ENCODE peak calls at places on chromosomes 11 and 22, in nine cellular contexts. D is A549, J is ovary, Y is stomach, I is esophagus muscularis mucosa, G is K562, Z is SK-N-SH, C is upper lobe of left lung, A is tibial nerve. P is an unnamed sample.

GRCh38 chr11:127052420-127052819 is 51.9 kb upstream of the KIRREL3 start:
- DNase-seq in D (peak; percentile 11), J (no peak), Y (no peak), I (no peak), G (no peak), Z (no peak), C (no peak), A (no peak), P (no peak)

GRCh38 chr11:27722117-27722844 is 22.0 kb upstream of the BDNF start:
- DNase-seq in D (no peak), J (no peak), Y (no peak), I (no peak), G (no peak), Z (peak; percentile 64), C (peak; percentile 81), A (no peak), P (no peak)

GRCh38 chr11:129190087-129190486 is 2.0 kb downstream of the ARHGAP32 start:
- DNase-seq in D (peak; percentile 60), J (no peak), Y (peak; percentile 29), I (no peak), G (no peak), Z (peak; percentile 26), C (no peak), A (no peak), P (no peak)

GRCh38 chr11:27701262-27702105 is 1.2 kb upstream of the BDNF start:
- DNase-seq in D (peak; percentile 59), J (no peak), Y (no peak), I (no peak), G (peak; percentile 17), Z (peak; percentile 38), C (peak; percentile 22), A (no peak), P (no peak)

GRCh38 chr22:31977939-31978338 is 33.6 kb downstream of the YWHAH start:
- DNase-seq in D (no peak), J (no peak), Y (no peak), I (no peak), G (no peak), Z (no peak), C (no peak), A (no peak), P (no peak)

GRCh38 chr11:9459573-9460321 is 1.1 kb upstream of the ZNF143 start:
- DNase-seq in D (peak; percentile 66), J (no peak), Y (no peak), I (no peak), G (no peak), Z (peak; percentile 29), C (peak; percentile 82), A (no peak), P (no peak)

GRCh38 chr11:73344191-73344607 is 32.0 kb upstream of the RELT start:
- DNase-seq in D (no peak), J (no peak), Y (no peak), I (no peak), G (no peak), Z (peak; percentile 81), C (no peak), A (no peak), P (peak; percentile 83)

GRCh38 chr22:24284747-24285203 is 14.1 kb downstream of the SPECC1L start:
- DNase-seq in D (no peak), J (no peak), Y (no peak), I (no peak), G (peak; percentile 58), Z (no peak), C (no peak), A (no peak), P (no peak)

GRCh38 chr22:47498969-47499368 is 736.5 kb downstream of the TBC1D22A start:
- DNase-seq in D (no peak), J (no peak), Y (no peak), I (peak; percentile 57), G (no peak), Z (no peak), C (no peak), A (no peak), P (no peak)

GRCh38 chr11:117837791-117838190 is 13.2 kb upstream of the FXYD2 start:
- DNase-seq in D (no peak), J (peak; percentile 10), Y (no peak), I (no peak), G (no peak), Z (no peak), C (no peak), A (no peak), P (peak; percentile 40)

GRCh38 chr11:93850585-93851018 is at the start of gene VSTM5:
- DNase-seq in D (no peak), J (no peak), Y (no peak), I (no peak), G (no peak), Z (no peak), C (no peak), A (no peak), P (no peak)
- H3K4me3 ChIP-seq in D (peak within 1 kb of the TSS; percentile 49), J (peak within 1 kb of the TSS; percentile 39), Y (peak within 1 kb of the TSS; percentile 53), I (peak within 1 kb of the TSS; percentile 65), G (peak within 1 kb of the TSS; percentile 11), Z (no peak within 1 kb of the TSS), C (peak within 1 kb of the TSS; percentile 35), A (peak within 1 kb of the TSS; percentile 62), P (peak within 1 kb of the TSS; percentile 66)

DNA sequence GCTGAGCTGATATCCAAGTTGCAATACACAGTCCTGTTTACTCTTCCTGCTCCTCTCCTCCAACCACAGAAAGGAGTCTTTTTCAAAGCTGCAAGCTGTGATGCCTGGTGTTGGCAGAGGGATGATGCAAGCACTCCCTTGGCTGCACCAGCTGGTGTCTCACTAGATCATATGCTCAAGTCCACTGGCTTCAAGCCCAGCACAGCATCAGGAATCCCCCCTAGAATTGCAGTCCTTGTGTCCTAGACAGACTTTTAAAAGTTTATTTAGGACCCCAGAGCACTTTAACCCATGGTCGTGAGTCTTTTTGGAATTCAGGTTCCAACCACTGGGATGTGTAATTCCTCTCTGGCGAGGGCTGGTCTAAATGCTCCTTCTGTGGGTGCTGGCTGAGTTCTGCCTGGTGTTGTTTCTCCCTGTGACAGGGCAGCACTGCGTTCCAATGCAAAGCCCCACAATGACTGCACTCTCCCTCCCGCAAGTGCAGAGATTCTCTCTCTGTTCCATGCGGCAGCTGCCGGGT is 1.9 kb upstream of the HEPN1 start:
- DNase-seq in D (no peak), J (no peak), Y (no peak), I (no peak), G (no peak), Z (no peak), C (no peak), A (no peak), P (no peak)
- TF ChIP-seq EP300 in D (no peak), J (no peak), Y (no peak), I (no peak), G (no peak), Z (no peak), C (no peak), A (no peak), P (no peak)

GRCh38 chr11:60657880-60658279 is 41.5 kb upstream of the MS4A8 start:
- DNase-seq in D (peak; percentile 16), J (no peak), Y (peak; percentile 26), I (no peak), G (no peak), Z (no peak), C (no peak), A (no peak), P (no peak)
- TF ChIP-seq CTCF in D (no peak), J (no peak), Y (no peak), I (no peak), G (no peak), Z (no peak), C (no peak), A (no peak), P (no peak)

GRCh38 chr11:111913997-111914396 is 1.5 kb downstream of the HSPB2 start:
- DNase-seq in D (no peak), J (peak; percentile 74), Y (no peak), I (no peak), G (no peak), Z (no peak), C (no peak), A (peak; percentile 64), P (peak; percentile 78)
- H3K4me3 ChIP-seq in D (no peak overlapping the region), J (peak overlapping the region; percentile 58), Y (peak overlapping the region; percentile 57), I (peak overlapping the region; percentile 72), G (no peak overlapping the region), Z (no peak overlapping the region), C (peak overlapping the region; percentile 39), A (peak overlapping the region; percentile 63), P (peak overlapping the region; percentile 69)

GRCh38 chr11:68798221-68798813 is 43.4 kb downstream of the CPT1A start:
- DNase-seq in D (no peak), J (no peak), Y (no peak), I (no peak), G (peak; percentile 49), Z (peak; percentile 72), C (no peak), A (no peak), P (no peak)
- TF ChIP-seq EP300 in D (no peak), J (no peak), Y (no peak), I (no peak), G (no peak), Z (no peak), C (no peak), A (no peak), P (no peak)

GRCh38 chr22:27805841-27806240 is 4.3 kb upstream of the MN1 start:
- DNase-seq in D (no peak), J (no peak), Y (no peak), I (no peak), G (no peak), Z (no peak), C (no peak), A (no peak), P (no peak)

GRCh38 chr22:27804683-27805297 is 3.2 kb upstream of the MN1 start:
- DNase-seq in D (peak; percentile 59), J (peak; percentile 79), Y (peak; percentile 75), I (no peak), G (peak; percentile 67), Z (peak; percentile 66), C (peak; percentile 64), A (peak; percentile 59), P (peak; percentile 88)

GRCh38 chr22:27801616-27802388 is at the start of gene MN1:
- DNase-seq in D (peak; percentile 39), J (peak; percentile 75), Y (peak; percentile 48), I (no peak), G (no peak), Z (peak; percentile 89), C (peak; percentile 89), A (no peak), P (no peak)

GRCh38 chr22:27802389-27803079 is 978 bp upstream of the MN1 start:
- DNase-seq in D (no peak), J (no peak), Y (no peak), I (no peak), G (no peak), Z (no peak), C (peak; percentile 79), A (no peak), P (no peak)

GRCh38 chr22:27804016-27804415 is 2.5 kb upstream of the MN1 start:
- DNase-seq in D (no peak), J (no peak), Y (no peak), I (no peak), G (no peak), Z (no peak), C (no peak), A (no peak), P (no peak)
- TF ChIP-seq CTCF in D (no peak), J (no peak), Y (no peak), I (no peak), G (no peak), Z (no peak), C (no peak), A (no peak), P (no peak)

P was measured in sigmoid colon.